ENCODE peak calls at places on chromosomes 4 and X, in four cellular contexts. B is GM23248, K is PC-3, G is SK-N-SH. I is an unnamed sample.

GRCh38 chr4:91064157-91064853 is 937.1 kb downstream of the CCSER1 start:
- DNase-seq in K (peak), B (no peak), G (peak), I (no peak)

GRCh38 chr4:68163754-68164153 is 34.1 kb upstream of the TMPRSS11F start:
- DNase-seq in B (no peak), G (no peak), K (no peak), I (no peak)

GRCh38 chr4:121562833-121563232 is 133.9 kb downstream of the ANXA5 start:
- DNase-seq in K (no peak), B (no peak), G (no peak), I (no peak)

GRCh38 chrX:104309169-104309568 is 54.4 kb upstream of the ESX1 start:
- DNase-seq in B (no peak), K (peak), G (no peak), I (no peak)

GRCh38 chrX:49058794-49059193 is at the start of gene CCDC120:
- DNase-seq in K (peak), B (no peak), G (no peak), I (peak)

GRCh38 chrX:150063673-150064072 is 125.4 kb upstream of the EOLA2 start:
- DNase-seq in B (no peak), K (no peak), G (no peak), I (no peak)

GRCh38 chrX:49029876-49030275 is 13.3 kb downstream of the TFE3 start:
- DNase-seq in B (no peak), K (peak), G (no peak), I (no peak)

GRCh38 chrX:13258052-13258444 is 61.8 kb downstream of the ATXN3L start:
- DNase-seq in G (no peak), K (no peak), B (no peak), I (no peak)

GRCh38 chrX:136736690-136737089 is 44.0 kb downstream of the ARHGEF6 start:
- DNase-seq in K (no peak), G (no peak), B (no peak), I (no peak)

GRCh38 chrX:150200820-150201287 is 162.3 kb upstream of the MAMLD1 start:
- DNase-seq in B (peak), K (peak), G (peak), I (no peak)

GRCh38 chr4:40280586-40280985 is 54.5 kb upstream of the CHRNA9 start:
- DNase-seq in G (no peak), B (no peak), K (no peak), I (no peak)

GRCh38 chr4:89708903-89709361 is 128.0 kb downstream of the SNCA start:
- DNase-seq in K (no peak), B (no peak), G (no peak), I (no peak)

GRCh38 chr4:111977419-111977965 is 167.8 kb upstream of the FAM241A start:
- DNase-seq in G (no peak), K (no peak), B (no peak), I (no peak)

GRCh38 chr4:121541696-121542095 is 155.1 kb downstream of the ANXA5 start:
- DNase-seq in B (no peak), K (no peak), G (no peak), I (no peak)

GRCh38 chrX:56564921-56565861 is 1.8 kb downstream of the UBQLN2 start:
- DNase-seq in K (no peak), G (peak), B (peak), I (peak)

GRCh38 chr4:122912810-122913575 is 9.4 kb downstream of the NUDT6 start:
- DNase-seq in G (no peak), K (peak), B (no peak), I (no peak)

GRCh38 chr4:145663194-145663593 is 16.8 kb upstream of the C4orf51 start:
- DNase-seq in G (no peak), B (no peak), K (no peak), I (no peak)

GRCh38 chr4:8242782-8243556 is 26.6 kb upstream of the HTRA3 start:
- DNase-seq in B (no peak), G (no peak), K (no peak), I (no peak)

GRCh38 chr4:77355731-77356130 is 198.7 kb downstream of the CCNG2 start:
- DNase-seq in G (no peak), B (no peak), K (no peak), I (no peak)

GRCh38 chr4:168021666-168022065 is 70.7 kb upstream of the ANXA10 start:
- DNase-seq in B (no peak), G (no peak), K (peak), I (no peak)

GRCh38 chrX:123590842-123591491 is 141.9 kb downstream of the THOC2 start:
- DNase-seq in G (no peak), B (peak), K (peak), I (peak)

GRCh38 chr4:43224591-43224990 is 332.1 kb downstream of the GRXCR1 start:
- DNase-seq in B (no peak), G (no peak), K (no peak), I (no peak)

GRCh38 chr4:6126971-6127745 is 73.2 kb downstream of the JAKMIP1 start:
- DNase-seq in G (no peak), K (no peak), B (no peak), I (no peak)

GRCh38 chr4:141524116-141524515 is 112.3 kb upstream of the IL15 start:
- DNase-seq in B (peak), G (no peak), K (peak), I (no peak)

GRCh38 chr4:27716693-27717505 is 856.3 kb downstream of the STIM2 start:
- DNase-seq in B (no peak), K (no peak), G (no peak), I (no peak)

GRCh38 chr4:53781614-53782467 is 190.6 kb upstream of the LNX1 start:
- DNase-seq in K (peak), B (no peak), G (no peak), I (no peak)

GRCh38 chrX:104045642-104046041 is 5.9 kb downstream of the H2BW2 start:
- DNase-seq in B (no peak), K (no peak), G (no peak), I (no peak)

GRCh38 chr4:68369474-68369805 is 19.6 kb upstream of the YTHDC1 start:
- DNase-seq in K (peak), B (no peak), G (no peak), I (no peak)

GRCh38 chr4:69503558-69503957 is 7.9 kb upstream of the UGT2B4 start:
- DNase-seq in K (no peak), B (no peak), G (no peak), I (no peak)

GRCh38 chr4:140260227-140260626 is 106.2 kb upstream of the MAML3 start:
- DNase-seq in K (peak), G (no peak), B (peak), I (no peak)
- H3K9ac ChIP-seq in K (no peak), G (no peak), B (no peak), I (no peak)

DNA sequence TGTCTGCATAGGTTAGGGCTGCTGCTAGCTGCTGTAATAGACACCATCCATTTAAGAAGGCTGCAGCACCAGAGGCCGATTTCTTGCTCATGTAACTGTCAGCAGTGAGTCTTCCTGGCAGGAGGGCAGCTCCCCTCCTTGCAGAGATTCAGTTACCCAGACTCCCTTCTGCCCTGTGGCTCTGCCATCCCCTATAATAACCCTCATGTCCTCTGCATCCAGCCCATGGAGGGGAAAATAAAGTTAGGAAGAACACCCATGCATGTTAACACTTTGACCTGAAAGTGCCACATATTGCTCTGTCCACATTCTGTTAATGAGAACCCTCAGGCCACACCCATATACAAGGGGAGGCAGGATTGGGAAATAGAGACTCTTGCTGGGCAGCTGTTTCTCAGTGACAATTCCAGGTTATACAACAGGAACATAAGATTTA is 5.4 kb downstream of the STBD1 start:
- DNase-seq in G (no peak), K (no peak), B (peak), I (no peak)
- TF ChIP-seq EZH2phosphoT487 in G (no peak), K (no peak), B (no peak), I (no peak)

DNA sequence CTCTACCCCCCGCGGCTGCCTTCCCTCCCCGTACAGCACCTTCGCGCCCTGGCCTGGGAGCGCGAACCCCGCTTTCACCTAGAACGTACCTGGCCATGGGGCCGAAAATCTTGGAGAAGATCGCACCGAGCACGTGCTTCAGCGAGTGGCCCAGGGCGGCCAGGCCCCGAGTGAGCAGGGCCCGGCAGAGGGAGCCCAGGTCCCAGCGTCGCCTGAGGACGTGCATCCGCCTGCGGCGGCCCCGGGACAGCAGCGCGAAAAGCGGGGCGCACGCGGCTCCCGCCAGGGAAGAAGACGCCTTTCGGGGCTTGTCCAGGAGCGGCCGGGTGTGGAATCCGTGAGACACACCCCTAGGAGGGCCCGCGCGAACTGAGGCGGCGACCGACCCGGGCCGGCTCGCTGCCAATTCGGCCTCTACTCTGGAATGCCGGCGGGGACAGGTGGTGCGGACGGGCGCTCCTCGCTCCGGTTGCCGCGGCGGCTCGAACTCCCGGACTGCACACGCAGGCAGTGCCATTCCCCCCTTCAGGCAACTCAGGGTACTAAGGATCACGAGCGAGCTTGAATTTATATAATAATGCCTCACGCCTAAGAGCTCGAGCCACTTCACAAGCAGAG is at the start of gene HS6ST2:
- DNase-seq in K (no peak), G (peak), B (no peak), I (no peak)
- H3K4me2 ChIP-seq in K (peak), G (no peak), B (no peak), I (peak)

DNA sequence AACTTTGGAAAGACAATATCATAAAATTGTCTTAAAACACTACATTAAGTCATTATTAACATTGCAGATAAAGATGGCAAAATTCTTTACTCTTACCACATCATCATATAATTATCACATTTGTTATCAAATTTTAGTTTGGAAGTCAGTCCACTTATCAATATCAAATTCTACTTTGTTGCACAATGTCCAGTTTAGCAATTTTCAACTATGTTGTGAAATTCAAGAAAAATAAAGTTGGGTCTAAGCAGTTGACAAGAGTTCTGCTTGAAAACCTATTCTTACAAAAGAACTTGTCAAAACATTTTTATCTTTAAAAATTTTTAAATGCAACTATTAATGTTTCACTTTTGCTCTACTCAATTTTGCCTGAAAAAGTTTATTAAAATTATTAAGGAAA is 44.6 kb upstream of the TET2 start:
- DNase-seq in G (no peak), K (no peak), B (no peak), I (no peak)
- H3K9ac ChIP-seq in G (no peak), K (no peak), B (no peak), I (no peak)

I was measured in MM.1S.